ENCODE peak calls at places on chromosomes 3 and 15, in five cellular contexts. V is DND-41, R is AG04450, H is endothelial cell, J is dorsolateral prefrontal cortex. K is an unnamed sample.

GRCh38 chr3:59444293-59444671 is 394.5 kb upstream of the CFAP20DC start:
- DNase-seq in V (no peak), R (no peak), J (no peak), H (no peak), K (peak)

GRCh38 chr3:167166594-167167253 is 213.4 kb downstream of the ZBBX start:
- DNase-seq in J (no peak), V (no peak), H (no peak), R (no peak), K (no peak)

GRCh38 chr15:44550256-44550655 is 13.3 kb downstream of the EIF3J start:
- DNase-seq in R (no peak), V (no peak), H (no peak), J (no peak), K (no peak)

GRCh38 chr3:52121813-52122212 is 32.4 kb downstream of the POC1A start:
- DNase-seq in R (no peak), V (no peak), J (no peak), H (no peak), K (no peak)

GRCh38 chr3:16370872-16371740 is 106.1 kb downstream of the OXNAD1 start:
- DNase-seq in H (no peak), R (peak), J (no peak), V (no peak), K (peak)

GRCh38 chr3:10504161-10505049 is 981 bp downstream of the ATP2B2 start:
- DNase-seq in V (no peak), H (no peak), R (no peak), J (no peak), K (no peak)

GRCh38 chr15:78737187-78737820 is 74.0 kb downstream of the ADAMTS7 start:
- DNase-seq in H (no peak), V (no peak), R (no peak), J (no peak), K (no peak)

GRCh38 chr3:186901135-186901734 is 29.1 kb upstream of the ST6GAL1 start:
- DNase-seq in R (no peak), H (no peak), J (no peak), V (no peak), K (no peak)

GRCh38 chr15:28456476-28457395 is 76.0 kb downstream of the GOLGA8G start:
- DNase-seq in J (no peak), V (no peak), R (no peak), H (peak), K (no peak)

GRCh38 chr3:196631655-196632032 is 7.8 kb upstream of the NRROS start:
- DNase-seq in H (no peak), J (no peak), R (no peak), V (no peak), K (peak)

GRCh38 chr15:77025066-77025435 is 30.1 kb downstream of the PSTPIP1 start:
- DNase-seq in V (no peak), J (no peak), H (no peak), R (no peak), K (no peak)

GRCh38 chr15:42104095-42104891 is 9.9 kb upstream of the PLA2G4D start:
- DNase-seq in V (no peak), R (no peak), H (no peak), J (no peak), K (no peak)

GRCh38 chr3:182327196-182327681 is 466.1 kb upstream of the ATP11B start:
- DNase-seq in H (no peak), V (no peak), R (no peak), J (no peak), K (no peak)

GRCh38 chr15:82587805-82588204 is 47.5 kb upstream of the RPS17 start:
- DNase-seq in R (no peak), V (no peak), J (no peak), H (no peak), K (no peak)

GRCh38 chr15:82580713-82581112 is 40.5 kb upstream of the RPS17 start:
- DNase-seq in R (no peak), J (no peak), V (no peak), H (no peak), K (no peak)

GRCh38 chr15:82585072-82585471 is 44.8 kb upstream of the RPS17 start:
- DNase-seq in J (no peak), R (no peak), H (no peak), V (no peak), K (no peak)
- TF ChIP-seq CTCF in J (peak), R (peak), H (no peak), V (no peak), K (no peak)

GRCh38 chr3:125394406-125394805 is 19.3 kb upstream of the ZNF148 start:
- DNase-seq in J (no peak), R (no peak), H (no peak), V (no peak), K (no peak)

GRCh38 chr3:125395091-125395490 is 20.0 kb upstream of the ZNF148 start:
- DNase-seq in V (no peak), H (no peak), R (no peak), J (no peak), K (no peak)

GRCh38 chr3:125403789-125404188 is 28.7 kb upstream of the ZNF148 start:
- DNase-seq in V (no peak), J (no peak), R (peak), H (no peak), K (no peak)

GRCh38 chr3:125401402-125401801 is 26.3 kb upstream of the ZNF148 start:
- DNase-seq in R (peak), H (no peak), J (no peak), V (no peak), K (no peak)

DNA sequence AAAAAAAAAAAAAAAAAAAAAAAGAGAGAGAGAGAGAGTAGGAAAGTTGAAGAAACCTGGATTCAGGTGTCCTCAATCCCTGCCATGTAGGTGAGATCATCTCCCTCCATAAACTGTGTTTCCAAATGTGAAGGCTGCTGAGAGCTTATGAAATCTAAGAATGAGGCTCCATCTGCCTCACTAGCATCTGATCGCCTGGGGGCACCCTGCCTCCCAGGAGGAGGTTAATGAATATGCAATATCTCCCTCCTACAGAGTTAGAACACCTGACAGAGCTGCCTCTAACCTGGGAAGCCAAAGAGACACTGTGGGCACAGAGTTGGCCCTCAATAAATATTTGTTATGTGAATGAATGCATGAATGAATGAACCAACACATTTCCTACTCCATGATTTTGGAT is 23.8 kb upstream of the ZNF148 start:
- DNase-seq in V (no peak), H (no peak), R (no peak), J (no peak), K (no peak)
- TF ChIP-seq CTCF in V (no peak), H (no peak), R (no peak), J (no peak), K (no peak)

GRCh38 chr15:89492111-89492641 is 4.2 kb downstream of the RHCG start:
- DNase-seq in J (no peak), H (peak), R (no peak), V (peak), K (no peak)

GRCh38 chr15:89490550-89491315 is 5.7 kb downstream of the RHCG start:
- DNase-seq in J (no peak), R (no peak), V (no peak), H (no peak), K (no peak)

GRCh38 chr15:89494006-89494405 is 2.4 kb downstream of the RHCG start:
- DNase-seq in R (no peak), V (no peak), J (no peak), H (no peak), K (no peak)

GRCh38 chr15:89494941-89495637 is 1.3 kb downstream of the RHCG start:
- DNase-seq in J (no peak), V (no peak), R (no peak), H (peak), K (peak)

DNA sequence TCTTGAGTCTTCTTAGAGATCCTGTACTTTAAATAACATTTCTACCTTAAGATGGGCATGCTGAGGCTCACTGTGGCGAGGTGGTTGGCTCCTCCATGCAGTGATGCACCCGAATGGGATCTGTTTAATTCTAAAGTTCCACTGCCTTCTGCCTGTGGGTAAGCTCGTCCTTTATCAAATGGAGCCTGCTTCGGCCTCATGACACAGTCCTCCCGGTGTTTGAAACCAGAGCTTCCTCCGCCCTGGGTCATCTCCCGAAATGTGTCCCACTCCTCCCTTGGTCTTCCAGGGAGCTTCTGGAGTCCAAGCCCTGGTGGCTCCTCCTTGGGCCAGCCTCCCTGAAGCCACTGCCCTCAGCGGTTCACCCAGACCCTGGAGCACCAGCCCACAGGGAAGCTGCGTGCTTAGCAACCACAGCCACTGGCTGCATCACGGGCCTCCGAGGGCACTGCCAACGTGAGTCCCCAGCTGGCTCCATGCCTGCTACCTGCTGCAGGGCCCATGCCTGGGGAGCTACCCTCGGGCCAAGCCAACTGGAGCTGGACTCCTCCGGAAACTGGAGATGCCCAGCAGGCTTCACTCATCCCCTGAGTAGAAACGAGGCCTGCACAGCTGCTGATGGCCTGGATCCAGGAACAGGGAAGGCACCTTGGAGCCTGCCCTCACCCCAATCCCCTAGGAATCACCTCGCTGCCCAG is 3.3 kb downstream of the RHCG start:
- DNase-seq in H (no peak), R (no peak), V (no peak), J (no peak), K (no peak)
- TF ChIP-seq CTCF in H (no peak), R (no peak), V (no peak), J (no peak), K (no peak)

GRCh38 chr3:134078169-134078821 is 48.6 kb upstream of the SLCO2A1 start:
- DNase-seq in V (no peak), H (no peak), R (no peak), J (no peak), K (no peak)

GRCh38 chr3:134080761-134081160 is 51.0 kb upstream of the SLCO2A1 start:
- DNase-seq in H (no peak), V (no peak), J (no peak), R (no peak), K (no peak)

GRCh38 chr3:134079111-134079531 is 49.4 kb upstream of the SLCO2A1 start:
- DNase-seq in V (no peak), J (no peak), R (no peak), H (no peak), K (no peak)

GRCh38 chr3:134081211-134081610 is 51.5 kb upstream of the SLCO2A1 start:
- DNase-seq in H (no peak), R (no peak), J (no peak), V (no peak), K (no peak)

GRCh38 chr3:134079761-134080160 is 50.0 kb upstream of the SLCO2A1 start:
- DNase-seq in J (no peak), R (no peak), V (no peak), H (no peak), K (no peak)
- TF ChIP-seq CTCF in J (no peak), R (no peak), V (no peak), H (no peak), K (no peak)

DNA sequence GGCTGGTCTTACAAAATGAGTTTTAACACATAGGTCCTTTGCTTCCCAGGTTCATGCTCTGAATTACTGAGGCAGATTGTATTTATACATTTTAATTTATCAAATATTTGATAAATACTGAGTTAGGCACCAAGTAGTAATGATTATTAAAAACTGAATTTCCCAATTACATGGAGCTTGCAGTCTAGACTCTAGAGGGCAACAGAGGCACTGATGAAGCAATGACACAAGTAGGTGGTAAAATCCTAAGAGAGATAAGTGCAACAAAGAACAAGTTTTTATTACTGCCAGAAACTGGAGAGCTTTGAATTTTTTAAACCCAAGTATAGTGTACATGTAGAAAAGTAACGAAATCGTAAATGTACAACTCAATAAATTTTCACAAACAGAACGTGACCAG is 406.2 kb upstream of the RARB start:
- DNase-seq in R (no peak), V (no peak), J (no peak), H (no peak), K (no peak)
- TF ChIP-seq CTCF in R (peak), V (peak), J (peak), H (peak), K (no peak)

GRCh38 chr3:106822204-106822603 is 555.0 kb upstream of the CCDC54 start:
- DNase-seq in R (no peak), V (no peak), H (no peak), J (no peak), K (no peak)

GRCh38 chr3:106825962-106826605 is 551.2 kb upstream of the CCDC54 start:
- DNase-seq in R (peak), V (no peak), J (no peak), H (no peak), K (no peak)

GRCh38 chr3:106823706-106824105 is 553.5 kb upstream of the CCDC54 start:
- DNase-seq in H (no peak), R (no peak), V (no peak), J (no peak), K (no peak)

GRCh38 chr3:106826861-106827311 is 550.4 kb upstream of the CCDC54 start:
- DNase-seq in V (peak), H (no peak), J (no peak), R (no peak), K (no peak)

DNA sequence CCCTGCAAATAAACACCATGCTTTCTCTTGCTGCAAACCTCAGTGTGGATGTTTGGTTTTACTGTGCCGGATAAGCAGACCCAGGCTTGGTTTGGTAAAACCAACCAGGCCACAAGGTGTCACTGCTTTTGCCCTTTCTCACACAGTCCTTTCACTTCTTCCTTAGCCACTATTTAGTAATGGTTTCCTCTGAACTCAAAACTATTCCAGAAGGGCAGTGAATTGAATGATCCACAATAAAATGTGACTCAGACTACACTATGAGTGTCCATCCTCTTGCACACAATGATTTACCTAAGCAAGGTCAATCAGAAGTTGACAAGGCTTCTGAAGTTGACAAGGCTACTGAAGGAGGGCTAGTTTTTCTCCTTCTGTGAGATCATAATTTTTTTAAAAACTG is 552.4 kb upstream of the CCDC54 start:
- DNase-seq in J (no peak), H (peak), R (peak), V (peak), K (peak)
- TF ChIP-seq CTCF in J (peak), H (no peak), R (peak), V (peak), K (peak)

GRCh38 chr3:46936733-46937250 is 39.8 kb downstream of the CCDC12 start:
- DNase-seq in J (no peak), H (no peak), V (no peak), R (no peak), K (no peak)
- TF ChIP-seq CTCF in J (no peak), H (no peak), V (no peak), R (no peak), K (no peak)

DNA sequence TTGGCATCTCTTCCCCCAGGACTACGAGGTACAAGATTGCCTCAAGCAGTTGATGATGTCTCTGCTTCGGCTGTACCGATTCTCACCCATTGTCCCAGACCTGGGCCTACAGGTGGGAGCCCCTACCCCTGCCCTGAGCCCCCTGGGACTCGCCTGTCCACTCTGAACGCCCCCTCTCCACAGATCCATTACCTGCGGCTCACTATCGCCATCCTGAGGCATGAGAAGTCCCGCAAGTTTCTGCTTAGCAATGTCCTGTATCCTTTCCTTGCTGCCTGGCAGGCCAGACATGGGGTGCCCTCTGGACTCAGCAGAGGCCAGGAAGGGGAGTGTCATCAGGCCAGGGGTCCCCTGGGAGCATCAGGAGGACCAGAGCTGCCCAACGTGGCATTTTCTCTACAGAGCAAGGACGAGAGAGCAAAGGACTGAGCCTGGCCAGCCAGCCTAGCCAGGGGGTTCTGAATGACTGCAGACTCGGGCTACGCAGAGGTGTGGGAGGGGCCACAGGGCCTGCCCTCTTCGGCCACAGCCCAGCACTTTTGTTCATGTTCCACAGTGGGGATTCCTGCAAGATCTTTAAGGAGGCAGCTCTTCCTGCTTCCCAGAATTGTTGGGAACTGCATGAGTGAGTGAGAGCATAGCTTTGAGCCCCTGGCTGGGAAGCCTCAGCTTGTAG is 11.2 kb downstream of the RNF123 start:
- DNase-seq in R (no peak), H (no peak), V (no peak), J (no peak), K (no peak)
- TF ChIP-seq CTCF in R (peak), H (no peak), V (peak), J (no peak), K (no peak)

GRCh38 chr3:197908957-197909701 is 40.9 kb upstream of the RPL35A start:
- DNase-seq in R (no peak), J (no peak), H (no peak), V (no peak), K (no peak)
- TF ChIP-seq CTCF in R (no peak), J (no peak), H (no peak), V (no peak), K (no peak)

K was measured in activated CD8-positive, alpha-beta T cell treated with anti-CD3 and anti-CD28 coated beads for 36 hours.